ENCODE peak calls at places on chromosome X, in seven cellular contexts. E is AG09319, K is omental fat pad, P is AG04450, C is lower leg skin, O is mucosa of descending colon, B is tibial artery. H is an unnamed sample.

GRCh38 chrX:115563633-115564182 is 2.7 kb downstream of the PLS3 start:
- DNase-seq in E (no peak), K (no peak), P (no peak), C (no peak), O (no peak), B (no peak), H (no peak)

GRCh38 chrX:148500428-148501120 is at the start of gene AFF2:
- DNase-seq in E (no peak), K (no peak), P (no peak), C (no peak), O (peak), B (no peak), H (peak)

GRCh38 chrX:102745513-102746133 is 25.1 kb downstream of the GPRASP3 start:
- DNase-seq in E (no peak), K (no peak), P (no peak), C (no peak), O (no peak), B (no peak), H (no peak)

GRCh38 chrX:107429090-107429489 is 20.4 kb upstream of the FRMPD3 start:
- DNase-seq in E (no peak), K (no peak), P (no peak), C (no peak), O (peak), B (no peak), H (no peak)

GRCh38 chrX:113392355-113392754 is 551.7 kb upstream of the AMOT start:
- DNase-seq in E (no peak), K (no peak), P (no peak), C (no peak), O (no peak), B (no peak), H (no peak)

GRCh38 chrX:13669246-13669689 is 16.3 kb downstream of the TCEANC start:
- DNase-seq in E (peak), K (peak), P (peak), C (peak), O (peak), B (peak), H (peak)

GRCh38 chrX:47638816-47639215 is 9.1 kb upstream of the CFP start:
- DNase-seq in E (no peak), K (no peak), P (no peak), C (no peak), O (no peak), B (no peak), H (no peak)

GRCh38 chrX:107686026-107686425 is 57.7 kb downstream of the PRPS1 start:
- DNase-seq in E (no peak), K (no peak), P (no peak), C (no peak), O (no peak), B (no peak), H (no peak)

GRCh38 chrX:118730500-118731247 is 3.3 kb downstream of the IL13RA1 start:
- DNase-seq in E (peak), K (no peak), P (no peak), C (no peak), O (no peak), B (no peak), H (no peak)

GRCh38 chrX:72243472-72243871 is 4.6 kb upstream of the ERCC6L start:
- DNase-seq in E (no peak), K (no peak), P (no peak), C (no peak), O (no peak), B (no peak), H (no peak)

GRCh38 chrX:44872319-44872816 is 620 bp upstream of the KDM6A start:
- DNase-seq in E (no peak), K (no peak), P (no peak), C (peak), O (peak), B (no peak), H (peak)

GRCh38 chrX:117995378-117995777 is 121.2 kb downstream of the KLHL13 start:
- DNase-seq in E (no peak), K (no peak), P (no peak), C (no peak), O (no peak), B (no peak), H (no peak)

GRCh38 chrX:25531096-25531495 is 515.3 kb upstream of the ARX start:
- DNase-seq in E (no peak), K (no peak), P (no peak), C (no peak), O (no peak), B (no peak), H (no peak)

GRCh38 chrX:48933757-48934156 is 14.9 kb upstream of the PIM2 start:
- DNase-seq in E (no peak), K (no peak), P (no peak), C (no peak), O (no peak), B (no peak), H (no peak)

GRCh38 chrX:26050099-26050498 is 88.0 kb upstream of the MAGEB18 start:
- DNase-seq in E (no peak), K (no peak), P (no peak), C (no peak), O (no peak), B (no peak), H (no peak)

GRCh38 chrX:3317191-3317718 is 29.2 kb downstream of the MXRA5 start:
- DNase-seq in E (no peak), K (no peak), P (no peak), C (no peak), O (no peak), B (no peak), H (no peak)

GRCh38 chrX:139091086-139091485 is 379.6 kb upstream of the FGF13 start:
- DNase-seq in E (no peak), K (no peak), P (no peak), C (no peak), O (no peak), B (no peak), H (no peak)

GRCh38 chrX:54415534-54416350 is 24.5 kb upstream of the TSR2 start:
- DNase-seq in E (no peak), K (no peak), P (no peak), C (no peak), O (no peak), B (no peak), H (no peak)

GRCh38 chrX:149003863-149004660 is 501.0 kb downstream of the IDS start:
- DNase-seq in E (no peak), K (no peak), P (no peak), C (no peak), O (no peak), B (no peak), H (no peak)

GRCh38 chrX:123849096-123849495 is 10.8 kb upstream of the XIAP start:
- DNase-seq in E (no peak), K (no peak), P (no peak), C (no peak), O (no peak), B (no peak), H (no peak)

GRCh38 chrX:112211459-112211858 is 128.9 kb upstream of the TRPC5 start:
- DNase-seq in E (no peak), K (no peak), P (no peak), C (no peak), O (no peak), B (no peak), H (no peak)

GRCh38 chrX:70033348-70033747 is 16.4 kb downstream of the AWAT2 start:
- DNase-seq in E (no peak), K (no peak), P (no peak), C (no peak), O (peak), B (no peak), H (no peak)
- TF ChIP-seq CTCF in E (peak), K (no peak), P (peak), C (no peak), O (no peak), B (peak), H (no peak)

GRCh38 chrX:129637217-129638109 is 17.3 kb downstream of the APLN start:
- DNase-seq in E (peak), K (peak), P (no peak), C (peak), O (peak), B (peak), H (peak)

GRCh38 chrX:129640737-129641136 is 14.0 kb downstream of the APLN start:
- DNase-seq in E (no peak), K (no peak), P (no peak), C (no peak), O (no peak), B (no peak), H (no peak)

GRCh38 chrX:129636175-129636681 is 18.5 kb downstream of the APLN start:
- DNase-seq in E (no peak), K (no peak), P (no peak), C (no peak), O (peak), B (no peak), H (no peak)

GRCh38 chrX:129641941-129642340 is 12.8 kb downstream of the APLN start:
- DNase-seq in E (no peak), K (no peak), P (no peak), C (no peak), O (no peak), B (no peak), H (no peak)

GRCh38 chrX:129638917-129639316 is 15.8 kb downstream of the APLN start:
- DNase-seq in E (no peak), K (no peak), P (no peak), C (no peak), O (no peak), B (no peak), H (no peak)
- TF ChIP-seq CTCF in E (no peak), K (no peak), P (no peak), C (no peak), O (no peak), B (no peak), H (no peak)

DNA sequence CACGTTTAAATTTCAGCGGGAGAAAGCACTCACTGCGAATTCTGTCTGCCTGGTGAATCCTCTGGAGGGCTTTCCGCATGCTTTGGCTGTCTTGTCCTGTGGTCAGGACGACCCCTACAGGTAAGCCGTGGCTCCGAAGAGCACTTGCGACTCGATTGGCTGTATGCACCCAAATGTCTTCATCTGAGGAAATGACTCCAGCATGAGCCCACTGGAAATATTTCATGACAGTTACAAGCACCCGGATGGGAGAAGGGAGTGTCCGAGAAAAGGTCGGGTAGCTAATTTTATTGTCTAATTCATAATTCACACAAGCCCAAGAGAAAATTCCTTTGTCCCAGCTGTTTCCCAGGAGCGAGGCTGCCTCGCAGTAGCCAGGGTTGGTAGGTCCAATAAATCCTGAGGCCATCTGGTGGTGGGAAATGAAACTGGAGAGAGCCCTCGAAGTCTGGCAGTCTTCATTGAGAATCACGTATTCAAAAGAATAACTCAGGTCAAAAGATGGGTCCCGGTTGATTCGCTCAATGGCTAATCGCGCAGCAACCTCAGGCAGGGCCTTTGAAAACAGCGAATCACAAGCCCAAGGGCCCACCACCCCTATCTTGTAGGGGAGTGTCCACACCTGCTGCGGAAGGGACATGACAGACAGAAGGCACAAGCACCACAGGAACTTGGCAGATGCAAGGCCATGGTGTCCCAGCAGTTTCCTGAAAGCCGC is 6.6 kb downstream of the GUCY2F start:
- DNase-seq in E (no peak), K (no peak), P (peak), C (peak), O (peak), B (no peak), H (no peak)
- TF ChIP-seq CTCF in E (peak), K (no peak), P (peak), C (no peak), O (no peak), B (peak), H (no peak)

GRCh38 chrX:39449352-39449751 is 648.1 kb downstream of the MID1IP1 start:
- DNase-seq in E (no peak), K (no peak), P (no peak), C (no peak), O (no peak), B (no peak), H (no peak)

GRCh38 chrX:39442332-39442731 is 641.1 kb downstream of the MID1IP1 start:
- DNase-seq in E (no peak), K (no peak), P (no peak), C (no peak), O (no peak), B (no peak), H (no peak)

GRCh38 chrX:39443240-39443639 is 642.0 kb downstream of the MID1IP1 start:
- DNase-seq in E (no peak), K (no peak), P (no peak), C (no peak), O (no peak), B (no peak), H (no peak)

GRCh38 chrX:39440734-39441305 is 639.6 kb downstream of the MID1IP1 start:
- DNase-seq in E (no peak), K (no peak), P (no peak), C (no peak), O (no peak), B (no peak), H (no peak)

DNA sequence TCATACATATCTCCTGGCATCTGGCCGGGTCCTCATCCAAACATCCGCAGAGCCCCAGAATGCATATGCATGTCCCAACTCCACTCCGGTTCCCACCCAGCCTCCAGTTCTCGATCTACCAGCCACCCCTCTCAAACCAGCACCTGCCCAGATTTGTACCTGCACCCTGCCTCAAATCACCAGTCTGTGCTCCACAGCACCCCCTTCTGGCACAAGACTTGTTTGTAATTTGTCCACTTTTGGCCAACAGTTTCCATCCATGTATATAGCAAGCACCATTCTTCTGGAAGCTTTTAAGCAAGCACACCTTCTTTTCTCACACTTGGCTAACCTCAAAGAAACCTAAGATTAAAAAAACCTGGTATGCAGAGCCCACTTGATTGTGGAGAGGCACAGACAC is 644.1 kb downstream of the MID1IP1 start:
- DNase-seq in E (no peak), K (peak), P (no peak), C (no peak), O (peak), B (no peak), H (no peak)
- TF ChIP-seq CTCF in E (peak), K (no peak), P (no peak), C (no peak), O (no peak), B (peak), H (no peak)

DNA sequence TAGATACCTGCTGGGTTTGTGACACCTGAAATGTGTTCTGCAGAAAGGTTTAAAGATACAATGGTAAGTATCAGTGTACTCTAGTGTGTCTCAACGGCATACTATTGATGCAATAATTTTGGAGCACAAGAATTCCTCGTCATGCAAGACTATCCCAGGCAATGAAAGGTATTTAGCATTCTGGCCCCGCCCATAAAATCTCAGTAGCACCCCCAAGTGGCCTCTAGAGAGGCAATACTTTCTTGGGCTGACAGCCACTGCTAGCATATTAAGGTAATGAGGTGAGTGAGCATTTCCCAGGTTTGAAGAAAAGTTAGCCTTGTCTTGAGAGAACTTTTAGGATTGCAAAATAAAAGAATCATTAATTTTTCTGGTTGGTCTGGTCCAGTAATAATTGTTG is 24.0 kb downstream of the TAB3 start:
- DNase-seq in E (no peak), K (no peak), P (no peak), C (no peak), O (peak), B (no peak), H (no peak)
- TF ChIP-seq CTCF in E (no peak), K (no peak), P (no peak), C (no peak), O (no peak), B (no peak), H (no peak)

GRCh38 chrX:51804741-51805140 is 61.5 kb downstream of the GSPT2 start:
- DNase-seq in E (no peak), K (no peak), P (no peak), C (no peak), O (no peak), B (no peak), H (no peak)
- TF ChIP-seq CTCF in E (no peak), K (no peak), P (peak), C (no peak), O (no peak), B (no peak), H (no peak)

H was measured in natural killer cell.